ENCODE peak calls at places on chromosome 15, in four cellular contexts. B is endothelial cell of umbilical vein, X is type B pancreatic cell, T is GM18507. F is an unnamed sample.

GRCh38 chr15:99446565-99447496 is 119.0 kb upstream of the MEF2A start:
- DNase-seq in B (no peak), T (no peak), X (no peak), F (no peak)

GRCh38 chr15:35013370-35013769 is 25.3 kb upstream of the ZNF770 start:
- DNase-seq in X (no peak), B (no peak), T (no peak), F (no peak)

GRCh38 chr15:62020576-62021160 is 39.6 kb downstream of the VPS13C start:
- DNase-seq in T (no peak), X (no peak), B (no peak), F (no peak)

GRCh38 chr15:100042558-100042957 is 299.2 kb downstream of the ADAMTS17 start:
- DNase-seq in T (no peak), X (no peak), B (no peak), F (no peak)

GRCh38 chr15:43127752-43128151 is 5.6 kb upstream of the TMEM62 start:
- DNase-seq in B (no peak), T (no peak), X (no peak), F (no peak)

GRCh38 chr15:31993062-31993461 is 37.3 kb upstream of the CHRNA7 start:
- DNase-seq in X (no peak), B (no peak), T (no peak), F (no peak)

GRCh38 chr15:73771380-73772095 is 18.4 kb upstream of the INSYN1 start:
- DNase-seq in X (no peak), T (no peak), B (no peak), F (no peak)

GRCh38 chr15:60972866-60973265 is 256.2 kb downstream of the RORA start:
- DNase-seq in X (no peak), B (peak), T (no peak), F (no peak)

GRCh38 chr15:59371458-59372351 is 966 bp downstream of the MYO1E start:
- DNase-seq in X (peak), B (peak), T (no peak), F (no peak)

GRCh38 chr15:48929611-48930170 is 34.0 kb downstream of the SHC4 start:
- DNase-seq in X (no peak), B (no peak), T (no peak), F (no peak)

GRCh38 chr15:45112592-45113379 is 1.2 kb downstream of the DUOX2 start:
- DNase-seq in B (no peak), T (no peak), X (peak), F (no peak)

GRCh38 chr15:88918738-88919137 is 5.6 kb upstream of the MFGE8 start:
- DNase-seq in X (no peak), T (no peak), B (peak), F (peak)

F was measured in GM12864.